ENCODE peak calls at places on chromosomes 11 and 22, in five cellular contexts. Z is SK-N-SH, W is K562, T is HepG2, G is GM12878. E is an unnamed sample.

GRCh38 chr11:77473001-77473800 is 693 bp downstream of the PAK1 start:
- DNase-seq in Z (peak), W (peak), T (no peak), G (no peak), E (peak)

GRCh38 chr11:95556342-95557151 is 233.0 kb downstream of the FAM76B start:
- DNase-seq in Z (no peak), W (no peak), T (no peak), G (peak), E (no peak)

GRCh38 chr11:6542727-6543126 is 45.6 kb downstream of the DNHD1 start:
- DNase-seq in Z (no peak), W (no peak), T (no peak), G (no peak), E (no peak)

GRCh38 chr22:19271273-19271855 is 20.2 kb downstream of the CLTCL1 start:
- DNase-seq in Z (no peak), W (no peak), T (no peak), G (no peak), E (no peak)

GRCh38 chr11:128884703-128885338 is 6.3 kb upstream of the KCNJ5 start:
- DNase-seq in Z (peak), W (peak), T (peak), G (no peak), E (peak)

GRCh38 chr22:43883012-43883661 is 8.7 kb downstream of the PNPLA5 start:
- DNase-seq in Z (peak), W (peak), T (peak), G (no peak), E (peak)

GRCh38 chr11:130094614-130095013 is 24.9 kb downstream of the APLP2 start:
- DNase-seq in Z (no peak), W (no peak), T (no peak), G (no peak), E (no peak)

GRCh38 chr11:18371279-18371678 is 23.1 kb upstream of the LDHA start:
- DNase-seq in Z (no peak), W (peak), T (no peak), G (no peak), E (no peak)

GRCh38 chr11:88292156-88292844 is 45.2 kb downstream of the CTSC start:
- DNase-seq in Z (peak), W (no peak), T (peak), G (no peak), E (peak)

GRCh38 chr11:16986434-16987204 is 27.6 kb downstream of the PLEKHA7 start:
- DNase-seq in Z (no peak), W (peak), T (no peak), G (peak), E (no peak)

GRCh38 chr22:27947461-27947860 is 28.4 kb upstream of the PITPNB start:
- DNase-seq in Z (no peak), W (no peak), T (no peak), G (no peak), E (no peak)

GRCh38 chr22:21641417-21641794 is 696 bp upstream of the SDF2L1 start:
- DNase-seq in Z (peak), W (peak), T (peak), G (no peak), E (peak)

GRCh38 chr11:65894034-65894591 is 3.6 kb downstream of the CCDC85B start:
- DNase-seq in Z (no peak), W (no peak), T (no peak), G (no peak), E (no peak)

GRCh38 chr11:68912254-68912653 is 8.6 kb downstream of the IGHMBP2 start:
- DNase-seq in Z (no peak), W (no peak), T (no peak), G (no peak), E (no peak)

GRCh38 chr11:11010624-11011127 is 152.8 kb upstream of the ZBED5 start:
- DNase-seq in Z (peak), W (peak), T (peak), G (no peak), E (peak)

GRCh38 chr11:972812-973211 is 47.1 kb downstream of the AP2A2 start:
- DNase-seq in Z (no peak), W (no peak), T (no peak), G (no peak), E (no peak)

GRCh38 chr11:27514076-27514475 is 7.5 kb upstream of the LIN7C start:
- DNase-seq in Z (no peak), W (no peak), T (no peak), G (no peak), E (no peak)

GRCh38 chr11:833114-833791 is 501 bp downstream of the CD151 start:
- DNase-seq in Z (peak), W (peak), T (no peak), G (no peak), E (no peak)

GRCh38 chr22:44979154-44979553 is 30.7 kb downstream of the PHF21B start:
- DNase-seq in Z (no peak), W (no peak), T (no peak), G (no peak), E (no peak)

GRCh38 chr22:28247114-28247513 is 328.1 kb upstream of the PITPNB start:
- DNase-seq in Z (no peak), W (no peak), T (no peak), G (no peak), E (no peak)

GRCh38 chr22:50282361-50283144 is 12.4 kb upstream of the MAPK11 start:
- DNase-seq in Z (no peak), W (no peak), T (no peak), G (no peak), E (peak)

GRCh38 chr22:42905702-42906183 is 48.7 kb upstream of the ARFGAP3 start:
- DNase-seq in Z (peak), W (no peak), T (no peak), G (no peak), E (no peak)

GRCh38 chr11:12599408-12600143 is 74.6 kb upstream of the TEAD1 start:
- DNase-seq in Z (no peak), W (peak), T (peak), G (peak), E (peak)

GRCh38 chr22:24367841-24368240 is 59.6 kb upstream of the ADORA2A start:
- DNase-seq in Z (no peak), W (no peak), T (no peak), G (no peak), E (no peak)

GRCh38 chr11:65787649-65788622 is 1.1 kb downstream of the OVOL1 start:
- DNase-seq in Z (peak), W (no peak), T (no peak), G (no peak), E (no peak)

GRCh38 chr11:94880216-94880615 is 93.1 kb downstream of the CWC15 start:
- DNase-seq in Z (no peak), W (no peak), T (peak), G (no peak), E (peak)

GRCh38 chr11:2041153-2041552 is 43.5 kb upstream of the H19 start:
- DNase-seq in Z (no peak), W (no peak), T (no peak), G (no peak), E (no peak)

GRCh38 chr11:116931206-116931953 is 94.0 kb upstream of the APOA1 start:
- DNase-seq in Z (no peak), W (peak), T (no peak), G (no peak), E (peak)

GRCh38 chr11:74966651-74967050 is 17.6 kb downstream of the SPCS2 start:
- DNase-seq in Z (no peak), W (no peak), T (no peak), G (no peak), E (no peak)

GRCh38 chr11:117302228-117302627 is 11.1 kb downstream of the BACE1-AS start:
- DNase-seq in Z (no peak), W (no peak), T (no peak), G (no peak), E (no peak)

GRCh38 chr22:26690654-26691376 is 33.4 kb downstream of the MIAT start:
- DNase-seq in Z (no peak), W (no peak), T (no peak), G (no peak), E (no peak)

GRCh38 chr22:43088979-43089717 is at the start of gene TTLL1:
- DNase-seq in Z (peak), W (peak), T (peak), G (peak), E (peak)

GRCh38 chr11:45994421-45995341 is 72.2 kb downstream of the LARGE2 start:
- DNase-seq in Z (peak), W (peak), T (no peak), G (no peak), E (no peak)

GRCh38 chr22:43262990-43263644 is 76.2 kb upstream of the TTLL12 start:
- DNase-seq in Z (no peak), W (peak), T (peak), G (peak), E (no peak)

GRCh38 chr22:44430716-44431115 is 67.3 kb downstream of the RTL6 start:
- DNase-seq in Z (no peak), W (no peak), T (no peak), G (no peak), E (no peak)

GRCh38 chr11:36131719-36132349 is 157.4 kb downstream of the COMMD9 start:
- DNase-seq in Z (peak), W (peak), T (peak), G (no peak), E (peak)

GRCh38 chr22:34587357-34588356 is 478.3 kb upstream of the ISX start:
- DNase-seq in Z (no peak), W (no peak), T (no peak), G (no peak), E (no peak)

GRCh38 chr11:70735976-70736375 is 337.6 kb downstream of the CTTN start:
- DNase-seq in Z (no peak), W (no peak), T (no peak), G (no peak), E (no peak)

GRCh38 chr11:64753380-64754123 is 6.2 kb downstream of the PYGM start:
- DNase-seq in Z (no peak), W (peak), T (no peak), G (no peak), E (no peak)

DNA sequence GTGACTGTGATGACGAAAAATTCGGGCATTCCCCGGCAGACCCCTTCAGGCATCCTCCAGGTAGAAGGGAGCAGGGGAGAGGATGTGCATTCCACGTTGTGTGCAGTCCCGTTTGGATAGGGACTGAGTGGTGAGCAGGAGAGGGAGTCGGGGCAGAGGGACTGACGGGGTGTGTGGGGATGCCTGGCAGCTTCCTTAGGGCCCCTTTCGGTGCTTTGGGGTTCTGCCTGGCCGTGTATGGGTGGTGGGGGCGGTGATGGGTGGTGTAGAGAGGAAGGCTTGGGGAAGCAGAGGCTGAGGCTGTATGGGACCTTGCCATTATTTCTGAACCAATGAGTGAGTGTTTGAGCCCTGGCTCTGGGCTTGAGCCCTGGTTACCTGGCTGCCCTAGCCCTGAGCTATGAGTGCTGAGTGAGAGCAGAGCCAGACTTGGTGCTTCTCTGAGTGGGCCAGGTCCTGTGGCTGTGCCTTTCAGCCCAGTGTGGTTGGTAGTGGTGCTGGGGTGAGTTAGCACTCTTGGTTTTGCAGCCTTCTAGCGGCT is 914 bp downstream of the INPPL1 start:
- DNase-seq in Z (peak), W (peak), T (no peak), G (no peak), E (no peak)
- TF ChIP-seq REST in Z (no peak), W (no peak), T (no peak), G (no peak), E (no peak)

GRCh38 chr22:38266120-38266519 is 6.7 kb downstream of the TMEM184B start:
- DNase-seq in Z (no peak), W (peak), T (no peak), G (no peak), E (no peak)
- TF ChIP-seq RFX5 in Z (no peak), W (no peak), T (no peak), G (no peak), E (no peak)

GRCh38 chr11:73470036-73470624 is 93.9 kb downstream of the RELT start:
- DNase-seq in Z (no peak), W (no peak), T (no peak), G (no peak), E (no peak)
- TF ChIP-seq REST in Z (no peak), W (no peak), T (no peak), G (no peak), E (no peak)

GRCh38 chr11:114125959-114126358 is 66.4 kb downstream of the ZBTB16 start:
- DNase-seq in Z (no peak), W (no peak), T (no peak), G (no peak), E (no peak)
- TF ChIP-seq RFX5 in Z (no peak), W (no peak), T (no peak), G (no peak), E (no peak)

DNA sequence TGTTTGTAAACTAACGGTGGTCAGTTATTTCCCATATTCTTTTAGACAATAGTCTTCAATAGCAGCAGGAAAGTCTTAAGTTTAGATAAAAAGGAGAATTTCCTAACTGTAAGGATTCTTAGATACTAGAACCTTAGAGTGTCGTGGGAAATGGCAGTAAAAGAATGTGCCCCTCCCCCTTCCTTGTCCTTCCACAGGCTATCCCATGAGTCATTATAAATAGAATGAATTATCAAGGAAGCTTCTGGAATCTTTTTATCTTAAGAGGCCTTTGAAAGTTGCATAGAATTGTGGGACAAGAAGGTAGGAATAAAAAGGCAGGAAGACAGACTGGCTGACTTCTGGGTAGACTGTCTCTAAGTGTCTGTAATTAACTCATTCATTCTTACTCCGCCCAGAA is 165.2 kb upstream of the TBCEL start:
- DNase-seq in Z (no peak), W (no peak), T (no peak), G (no peak), E (no peak)
- TF ChIP-seq REST in Z (no peak), W (no peak), T (no peak), G (no peak), E (no peak)

GRCh38 chr22:40951795-40952602 is 821 bp downstream of the RBX1 start:
- DNase-seq in Z (no peak), W (peak), T (no peak), G (peak), E (no peak)
- TF ChIP-seq RFX5 in Z (no peak), W (no peak), T (no peak), G (no peak), E (no peak)

DNA sequence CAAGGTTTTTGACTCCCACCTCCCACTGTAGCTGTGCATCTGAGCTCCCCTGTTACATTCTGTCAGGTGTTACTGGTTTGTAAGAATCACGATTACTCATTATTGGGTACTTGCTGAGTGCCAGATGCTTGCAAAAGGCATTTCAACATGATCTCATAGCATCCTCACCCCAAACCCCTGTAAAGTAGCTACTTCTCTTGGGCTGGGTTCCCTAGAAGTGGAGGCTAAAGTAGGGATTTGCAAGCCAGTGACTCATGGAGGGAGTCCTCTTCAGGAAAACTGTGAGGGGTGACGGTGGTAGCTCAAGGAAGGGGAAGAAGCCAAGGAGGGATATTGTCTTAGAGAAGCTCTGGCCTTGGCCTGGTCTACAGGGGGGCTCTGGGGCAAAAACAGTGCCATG is 78.6 kb downstream of the TIMP3 start:
- DNase-seq in Z (no peak), W (no peak), T (no peak), G (no peak), E (no peak)
- TF ChIP-seq REST in Z (no peak), W (no peak), T (no peak), G (no peak), E (no peak)

DNA sequence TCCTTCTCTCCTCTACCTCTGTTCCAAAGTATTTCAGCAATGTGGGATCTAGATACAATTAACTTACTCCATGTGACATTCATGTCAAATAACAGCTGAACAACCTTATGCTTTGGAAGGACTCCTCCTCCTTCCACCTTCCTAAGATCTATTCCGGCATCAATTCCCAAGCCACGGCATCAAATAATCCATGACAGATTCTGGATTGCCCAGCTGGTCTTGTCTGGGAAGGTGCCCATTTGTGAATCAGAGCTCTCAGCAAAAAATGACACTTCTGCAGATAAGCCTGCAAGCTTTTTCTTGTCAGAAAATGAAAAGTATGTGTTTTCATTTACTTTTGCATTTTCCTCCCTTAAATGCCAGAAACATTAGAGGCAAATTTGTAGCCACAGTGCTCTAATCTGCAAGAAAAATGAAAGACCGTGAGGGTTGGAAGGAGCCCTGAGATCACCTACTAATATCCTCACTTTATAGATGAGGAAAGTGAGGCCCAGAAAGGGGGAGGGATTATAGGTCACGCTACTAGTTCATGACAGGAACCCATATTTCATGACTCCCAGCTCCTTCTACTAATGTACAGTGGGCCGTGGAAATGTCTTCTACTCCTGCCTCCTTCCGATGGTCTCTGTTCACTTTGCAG is 124.0 kb downstream of the ME3 start:
- DNase-seq in Z (no peak), W (no peak), T (no peak), G (no peak), E (no peak)
- TF ChIP-seq RFX5 in Z (no peak), W (no peak), T (no peak), G (no peak), E (no peak)

DNA sequence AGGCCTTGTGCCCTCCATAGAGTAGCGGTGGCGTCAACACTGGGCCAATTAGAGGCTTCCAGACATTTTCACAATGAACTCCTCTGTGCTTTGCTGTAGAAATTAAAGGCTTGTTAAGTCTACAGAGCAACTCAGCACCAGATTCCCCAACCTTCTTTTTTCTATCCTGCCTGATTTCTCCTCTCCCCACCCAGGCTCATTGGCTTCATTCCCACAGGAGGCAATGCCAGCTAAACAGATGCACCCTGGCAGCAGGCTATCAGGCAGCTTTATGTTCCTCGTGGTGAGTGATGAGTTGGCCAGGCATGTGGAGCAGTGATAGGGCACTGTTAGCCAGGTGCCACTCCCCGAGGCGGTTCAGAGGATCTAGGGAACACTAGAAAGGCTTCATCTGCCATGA is 4.8 kb downstream of the DIXDC1 start:
- DNase-seq in Z (peak), W (no peak), T (no peak), G (no peak), E (no peak)
- TF ChIP-seq REST in Z (no peak), W (no peak), T (no peak), G (no peak), E (no peak)

GRCh38 chr22:29391546-29391945 is 3.2 kb upstream of the AP1B1 start:
- DNase-seq in Z (no peak), W (no peak), T (no peak), G (no peak), E (no peak)
- TF ChIP-seq RFX5 in Z (no peak), W (no peak), T (no peak), G (no peak), E (no peak)